ENCODE peak calls at places on chromosomes 11 and 22, in five cellular contexts. One of them, this sample, is unnamed.

GRCh38 chr11:35012467-35013191 is 96.2 kb downstream of the PDHX start:
- DNase-seq in trophoblast cell: no peak
- DNase-seq in neuronal stem cell: no peak
- DNase-seq in H1: no peak
- DNase-seq in H9: no peak
- DNase-seq in this sample: no peak

GRCh38 chr11:20161230-20161918 is 1.1 kb upstream of the DBX1 start:
- DNase-seq in trophoblast cell: peak
- DNase-seq in neuronal stem cell: no peak
- DNase-seq in H1: peak
- DNase-seq in H9: peak
- DNase-seq in this sample: no peak

GRCh38 chr22:27399161-27399560 is 402.4 kb downstream of the MN1 start:
- DNase-seq in trophoblast cell: no peak
- DNase-seq in neuronal stem cell: no peak
- DNase-seq in H1: no peak
- DNase-seq in H9: no peak
- DNase-seq in this sample: no peak

GRCh38 chr11:774873-775592 is 2.3 kb downstream of the GATD1 start:
- DNase-seq in trophoblast cell: no peak
- DNase-seq in neuronal stem cell: no peak
- DNase-seq in H1: no peak
- DNase-seq in H9: peak
- DNase-seq in this sample: peak

GRCh38 chr11:69638941-69639681 is 1.8 kb upstream of the CCND1 start:
- DNase-seq in trophoblast cell: peak
- DNase-seq in neuronal stem cell: peak
- DNase-seq in H1: peak
- DNase-seq in H9: peak
- DNase-seq in this sample: peak

GRCh38 chr22:27876684-27877083 is 42.4 kb downstream of the PITPNB start:
- DNase-seq in trophoblast cell: no peak
- DNase-seq in neuronal stem cell: no peak
- DNase-seq in H1: no peak
- DNase-seq in H9: no peak
- DNase-seq in this sample: peak

GRCh38 chr22:28813772-28814518 is 13.6 kb upstream of the XBP1 start:
- DNase-seq in trophoblast cell: peak
- DNase-seq in neuronal stem cell: no peak
- DNase-seq in H1: no peak
- DNase-seq in H9: no peak
- DNase-seq in this sample: no peak

GRCh38 chr22:23897320-23897719 is 3.1 kb downstream of the MIF start:
- DNase-seq in trophoblast cell: no peak
- DNase-seq in neuronal stem cell: no peak
- DNase-seq in H1: no peak
- DNase-seq in H9: no peak
- DNase-seq in this sample: no peak

GRCh38 chr11:28621648-28622215 is 513.5 kb downstream of the METTL15 start:
- DNase-seq in trophoblast cell: no peak
- DNase-seq in neuronal stem cell: no peak
- DNase-seq in H1: no peak
- DNase-seq in H9: no peak
- DNase-seq in this sample: peak

GRCh38 chr11:2827256-2827655 is 58.3 kb downstream of the CDKN1C start:
- DNase-seq in trophoblast cell: peak
- DNase-seq in neuronal stem cell: no peak
- DNase-seq in H1: no peak
- DNase-seq in H9: no peak
- DNase-seq in this sample: peak

GRCh38 chr11:2825261-2825885 is 60.2 kb downstream of the CDKN1C start:
- DNase-seq in trophoblast cell: peak
- DNase-seq in neuronal stem cell: no peak
- DNase-seq in H1: no peak
- DNase-seq in H9: no peak
- DNase-seq in this sample: peak

GRCh38 chr11:2826679-2827056 is 58.9 kb downstream of the CDKN1C start:
- DNase-seq in trophoblast cell: no peak
- DNase-seq in neuronal stem cell: no peak
- DNase-seq in H1: no peak
- DNase-seq in H9: no peak
- DNase-seq in this sample: no peak

GRCh38 chr11:2825886-2826678 is 59.5 kb downstream of the CDKN1C start:
- DNase-seq in trophoblast cell: peak
- DNase-seq in neuronal stem cell: peak
- DNase-seq in H1: no peak
- DNase-seq in H9: no peak
- DNase-seq in this sample: peak

DNA sequence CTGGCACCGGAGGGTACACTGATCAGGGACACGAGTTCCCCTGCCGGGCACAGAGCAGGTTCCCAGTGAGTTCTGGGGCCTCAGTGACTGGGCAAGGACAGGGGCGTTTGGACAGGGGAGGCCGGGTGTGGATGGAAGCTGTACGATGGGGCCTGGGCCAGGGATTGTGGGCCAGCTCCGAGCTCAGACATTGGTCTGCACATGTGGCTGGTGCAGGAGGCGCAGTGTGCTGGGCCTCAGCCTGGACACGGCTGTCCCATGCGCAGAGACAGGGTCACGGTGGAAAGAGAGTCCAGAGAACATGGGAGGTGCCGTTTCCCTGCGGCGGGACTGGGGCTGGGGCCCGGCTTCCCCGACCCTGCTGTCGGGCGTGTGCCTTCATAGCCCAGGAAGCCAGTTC is 60.7 kb downstream of the CDKN1C start:
- DNase-seq in trophoblast cell: no peak
- DNase-seq in neuronal stem cell: no peak
- DNase-seq in H1: no peak
- DNase-seq in H9: no peak
- DNase-seq in this sample: no peak
- H3K4ac ChIP-seq in trophoblast cell: peak
- H3K4ac ChIP-seq in neuronal stem cell: no peak
- H3K4ac ChIP-seq in H1: no peak
- H3K4ac ChIP-seq in H9: no peak
- H3K4ac ChIP-seq in this sample: peak

GRCh38 chr11:111414936-111415335 is 35.9 kb upstream of the POU2AF1 start:
- DNase-seq in trophoblast cell: no peak
- DNase-seq in neuronal stem cell: no peak
- DNase-seq in H1: no peak
- DNase-seq in H9: no peak
- DNase-seq in this sample: no peak

GRCh38 chr11:111412293-111412692 is 33.2 kb upstream of the POU2AF1 start:
- DNase-seq in trophoblast cell: no peak
- DNase-seq in neuronal stem cell: no peak
- DNase-seq in H1: no peak
- DNase-seq in H9: no peak
- DNase-seq in this sample: no peak

GRCh38 chr11:111413849-111414248 is 34.8 kb upstream of the POU2AF1 start:
- DNase-seq in trophoblast cell: no peak
- DNase-seq in neuronal stem cell: no peak
- DNase-seq in H1: no peak
- DNase-seq in H9: no peak
- DNase-seq in this sample: no peak

GRCh38 chr11:111416231-111416960 is 37.3 kb upstream of the POU2AF1 start:
- DNase-seq in trophoblast cell: no peak
- DNase-seq in neuronal stem cell: no peak
- DNase-seq in H1: no peak
- DNase-seq in H9: no peak
- DNase-seq in this sample: no peak

DNA sequence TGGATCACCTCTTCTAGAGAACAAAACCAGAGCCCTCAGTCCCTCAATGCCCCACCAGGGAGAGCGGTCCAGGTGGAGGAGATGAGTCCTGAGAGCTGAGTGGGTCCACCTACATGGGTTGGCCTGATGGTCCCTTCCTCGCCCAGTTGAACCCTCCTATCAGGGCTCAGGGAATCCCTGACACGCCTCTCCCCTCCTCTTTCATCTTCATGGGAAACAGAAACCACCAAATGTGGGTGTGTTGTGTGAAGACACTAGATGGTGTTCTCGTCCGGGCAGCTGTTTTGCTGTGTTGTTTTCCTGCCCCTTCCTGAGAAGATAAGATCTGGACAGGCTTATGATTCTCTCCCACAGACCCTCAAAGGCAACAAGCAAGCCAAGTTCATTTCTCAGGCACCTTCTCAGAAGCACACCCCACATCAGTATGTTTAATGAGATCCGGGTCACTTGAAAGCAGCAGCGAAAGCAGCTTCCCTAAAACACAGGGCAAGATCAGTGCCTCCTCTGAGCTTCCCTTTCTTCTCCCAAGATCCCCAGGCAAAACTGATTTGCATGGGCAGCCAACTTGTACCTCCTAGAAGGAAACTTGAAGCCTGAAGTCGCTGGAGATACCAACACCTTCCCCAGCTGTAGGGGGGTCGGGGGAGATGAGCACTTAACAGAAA is 35.3 kb upstream of the POU2AF1 start:
- DNase-seq in trophoblast cell: no peak
- DNase-seq in neuronal stem cell: no peak
- DNase-seq in H1: no peak
- DNase-seq in H9: no peak
- DNase-seq in this sample: no peak
- H2AFZ ChIP-seq in trophoblast cell: no peak
- H2AFZ ChIP-seq in neuronal stem cell: no peak
- H2AFZ ChIP-seq in H1: no peak
- H2AFZ ChIP-seq in H9: no peak
- H2AFZ ChIP-seq in this sample: no peak

GRCh38 chr11:61954106-61955030 is 4.2 kb downstream of the BEST1 start:
- DNase-seq in trophoblast cell: no peak
- DNase-seq in neuronal stem cell: no peak
- DNase-seq in H1: peak
- DNase-seq in H9: no peak
- DNase-seq in this sample: no peak
- H3K4ac ChIP-seq in trophoblast cell: peak
- H3K4ac ChIP-seq in neuronal stem cell: peak
- H3K4ac ChIP-seq in H1: no peak
- H3K4ac ChIP-seq in H9: no peak
- H3K4ac ChIP-seq in this sample: peak

DNA sequence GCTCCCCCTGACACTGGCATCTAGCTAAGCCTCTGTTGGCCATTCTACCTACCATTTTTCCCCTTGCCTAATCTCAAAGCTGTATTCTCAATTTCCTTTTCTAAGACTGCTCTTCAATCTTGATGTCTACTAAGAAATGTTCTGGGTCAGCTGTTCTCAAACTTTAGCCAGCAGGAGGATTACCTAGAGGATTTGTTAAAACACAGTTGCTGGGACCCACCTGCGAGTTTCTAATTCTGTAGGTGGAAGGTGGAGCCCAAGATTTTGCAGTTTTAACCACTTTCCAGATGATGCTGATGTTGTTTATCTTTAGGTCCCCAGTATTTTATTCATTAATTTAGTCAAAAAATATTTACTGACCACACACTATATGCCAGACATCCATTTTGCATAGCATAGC is 9.3 kb upstream of the ARHGAP42 start:
- DNase-seq in trophoblast cell: no peak
- DNase-seq in neuronal stem cell: no peak
- DNase-seq in H1: no peak
- DNase-seq in H9: no peak
- DNase-seq in this sample: no peak
- H2AFZ ChIP-seq in trophoblast cell: no peak
- H2AFZ ChIP-seq in neuronal stem cell: no peak
- H2AFZ ChIP-seq in H1: no peak
- H2AFZ ChIP-seq in H9: no peak
- H2AFZ ChIP-seq in this sample: no peak

GRCh38 chr11:126499124-126499752 is 143.8 kb downstream of the ST3GAL4 start:
- DNase-seq in trophoblast cell: no peak
- DNase-seq in neuronal stem cell: no peak
- DNase-seq in H1: no peak
- DNase-seq in H9: no peak
- DNase-seq in this sample: no peak

GRCh38 chr11:126495806-126496205 is 140.3 kb downstream of the ST3GAL4 start:
- DNase-seq in trophoblast cell: no peak
- DNase-seq in neuronal stem cell: no peak
- DNase-seq in H1: no peak
- DNase-seq in H9: no peak
- DNase-seq in this sample: no peak

GRCh38 chr11:126496576-126497403 is 141.3 kb downstream of the ST3GAL4 start:
- DNase-seq in trophoblast cell: no peak
- DNase-seq in neuronal stem cell: no peak
- DNase-seq in H1: no peak
- DNase-seq in H9: no peak
- DNase-seq in this sample: no peak

GRCh38 chr11:126498281-126498680 is 142.8 kb downstream of the ST3GAL4 start:
- DNase-seq in trophoblast cell: no peak
- DNase-seq in neuronal stem cell: no peak
- DNase-seq in H1: no peak
- DNase-seq in H9: no peak
- DNase-seq in this sample: no peak

GRCh38 chr11:126497581-126498109 is 142.2 kb downstream of the ST3GAL4 start:
- DNase-seq in trophoblast cell: no peak
- DNase-seq in neuronal stem cell: no peak
- DNase-seq in H1: no peak
- DNase-seq in H9: no peak
- DNase-seq in this sample: no peak
- H3K4ac ChIP-seq in trophoblast cell: no peak
- H3K4ac ChIP-seq in neuronal stem cell: no peak
- H3K4ac ChIP-seq in H1: no peak
- H3K4ac ChIP-seq in H9: no peak
- H3K4ac ChIP-seq in this sample: no peak

GRCh38 chr11:14228356-14228755 is 130.6 kb downstream of the RRAS2 start:
- DNase-seq in trophoblast cell: no peak
- DNase-seq in neuronal stem cell: no peak
- DNase-seq in H1: no peak
- DNase-seq in H9: no peak
- DNase-seq in this sample: no peak
- H2AFZ ChIP-seq in trophoblast cell: no peak
- H2AFZ ChIP-seq in neuronal stem cell: no peak
- H2AFZ ChIP-seq in H1: peak
- H2AFZ ChIP-seq in H9: no peak
- H2AFZ ChIP-seq in this sample: no peak

GRCh38 chr22:37105154-37105553 is 4.4 kb downstream of the TMPRSS6 start:
- DNase-seq in trophoblast cell: no peak
- DNase-seq in neuronal stem cell: no peak
- DNase-seq in H1: no peak
- DNase-seq in H9: no peak
- DNase-seq in this sample: no peak

GRCh38 chr22:37109242-37109917 is at the start of gene TMPRSS6:
- DNase-seq in trophoblast cell: no peak
- DNase-seq in neuronal stem cell: no peak
- DNase-seq in H1: no peak
- DNase-seq in H9: no peak
- DNase-seq in this sample: no peak

GRCh38 chr22:37111156-37111717 is 1.7 kb upstream of the TMPRSS6 start:
- DNase-seq in trophoblast cell: no peak
- DNase-seq in neuronal stem cell: no peak
- DNase-seq in H1: no peak
- DNase-seq in H9: no peak
- DNase-seq in this sample: no peak

GRCh38 chr22:37105990-37106389 is 3.5 kb downstream of the TMPRSS6 start:
- DNase-seq in trophoblast cell: no peak
- DNase-seq in neuronal stem cell: no peak
- DNase-seq in H1: no peak
- DNase-seq in H9: no peak
- DNase-seq in this sample: no peak

GRCh38 chr22:37107779-37108621 is 1.5 kb downstream of the TMPRSS6 start:
- DNase-seq in trophoblast cell: no peak
- DNase-seq in neuronal stem cell: no peak
- DNase-seq in H1: no peak
- DNase-seq in H9: no peak
- DNase-seq in this sample: no peak
- H3K4ac ChIP-seq in trophoblast cell: no peak
- H3K4ac ChIP-seq in neuronal stem cell: no peak
- H3K4ac ChIP-seq in H1: no peak
- H3K4ac ChIP-seq in H9: no peak
- H3K4ac ChIP-seq in this sample: no peak